ENCODE peak calls at places on chromosome 20, in five cellular contexts. One of them, this sample, is unnamed. For H3K4me1, the result is how much of the 10 kb centered on the place peaks cover.

GRCh38 chr20:39264506-39265172 is 302.5 kb downstream of the DHX35 start:
- DNase-seq in esophagus squamous epithelium: no peak
- DNase-seq in A549: peak
- DNase-seq in mucosa of descending colon: no peak
- DNase-seq in PC-9: peak
- DNase-seq in this sample: peak

GRCh38 chr20:44180814-44181213 is 6.2 kb downstream of the JPH2 start:
- DNase-seq in esophagus squamous epithelium: no peak
- DNase-seq in A549: no peak
- DNase-seq in mucosa of descending colon: no peak
- DNase-seq in PC-9: no peak
- DNase-seq in this sample: no peak

GRCh38 chr20:34037767-34038166 is 44.1 kb downstream of the RALY start:
- DNase-seq in esophagus squamous epithelium: no peak
- DNase-seq in A549: no peak
- DNase-seq in mucosa of descending colon: no peak
- DNase-seq in PC-9: no peak
- DNase-seq in this sample: no peak

GRCh38 chr20:57384953-57385761 is 6.0 kb upstream of the RBM38 start:
- DNase-seq in esophagus squamous epithelium: no peak
- DNase-seq in A549: no peak
- DNase-seq in mucosa of descending colon: no peak
- DNase-seq in PC-9: no peak
- DNase-seq in this sample: no peak

GRCh38 chr20:48556956-48557355 is 270.8 kb downstream of the PREX1 start:
- DNase-seq in esophagus squamous epithelium: no peak
- DNase-seq in A549: no peak
- DNase-seq in mucosa of descending colon: no peak
- DNase-seq in PC-9: no peak
- DNase-seq in this sample: no peak

GRCh38 chr20:62898970-62899632 is 27.2 kb downstream of the DIDO1 start:
- DNase-seq in esophagus squamous epithelium: no peak
- DNase-seq in A549: no peak
- DNase-seq in mucosa of descending colon: no peak
- DNase-seq in PC-9: no peak
- DNase-seq in this sample: no peak

GRCh38 chr20:9202440-9203080 is 133.7 kb downstream of the PLCB4 start:
- DNase-seq in esophagus squamous epithelium: no peak
- DNase-seq in A549: peak
- DNase-seq in mucosa of descending colon: no peak
- DNase-seq in PC-9: no peak
- DNase-seq in this sample: no peak

GRCh38 chr20:34377072-34377847 is 14.2 kb downstream of the ITCH start:
- DNase-seq in esophagus squamous epithelium: no peak
- DNase-seq in A549: no peak
- DNase-seq in mucosa of descending colon: no peak
- DNase-seq in PC-9: no peak
- DNase-seq in this sample: no peak

GRCh38 chr20:1103751-1104150 is 14.7 kb upstream of the PSMF1 start:
- DNase-seq in esophagus squamous epithelium: no peak
- DNase-seq in A549: no peak
- DNase-seq in mucosa of descending colon: no peak
- DNase-seq in PC-9: no peak
- DNase-seq in this sample: no peak

GRCh38 chr20:41172296-41173140 is 35.2 kb downstream of the PLCG1 start:
- DNase-seq in esophagus squamous epithelium: no peak
- DNase-seq in A549: no peak
- DNase-seq in mucosa of descending colon: no peak
- DNase-seq in PC-9: no peak
- DNase-seq in this sample: peak

GRCh38 chr20:43954704-43955243 is 40.1 kb downstream of the TOX2 start:
- DNase-seq in esophagus squamous epithelium: no peak
- DNase-seq in A549: no peak
- DNase-seq in mucosa of descending colon: no peak
- DNase-seq in PC-9: no peak
- DNase-seq in this sample: no peak

GRCh38 chr20:4788314-4788713 is 66.6 kb downstream of the PRND start:
- DNase-seq in esophagus squamous epithelium: no peak
- DNase-seq in A549: no peak
- DNase-seq in mucosa of descending colon: no peak
- DNase-seq in PC-9: no peak
- DNase-seq in this sample: no peak

GRCh38 chr20:22501566-22502344 is 82.6 kb downstream of the FOXA2 start:
- DNase-seq in esophagus squamous epithelium: no peak
- DNase-seq in A549: no peak
- DNase-seq in mucosa of descending colon: no peak
- DNase-seq in PC-9: no peak
- DNase-seq in this sample: no peak

GRCh38 chr20:8121666-8122065 is 10.4 kb upstream of the PLCB1 start:
- DNase-seq in esophagus squamous epithelium: no peak
- DNase-seq in A549: no peak
- DNase-seq in mucosa of descending colon: no peak
- DNase-seq in PC-9: peak
- DNase-seq in this sample: no peak

GRCh38 chr20:48828734-48829460 is 1.1 kb upstream of the PREX1 start:
- DNase-seq in esophagus squamous epithelium: no peak
- DNase-seq in A549: no peak
- DNase-seq in mucosa of descending colon: no peak
- DNase-seq in PC-9: no peak
- DNase-seq in this sample: no peak

GRCh38 chr20:58907481-58908137 is 55.1 kb downstream of the GNAS start:
- DNase-seq in esophagus squamous epithelium: peak
- DNase-seq in A549: peak
- DNase-seq in mucosa of descending colon: peak
- DNase-seq in PC-9: peak
- DNase-seq in this sample: peak

GRCh38 chr20:41141153-41141815 is 3.9 kb downstream of the PLCG1 start:
- DNase-seq in esophagus squamous epithelium: no peak
- DNase-seq in A549: no peak
- DNase-seq in mucosa of descending colon: no peak
- DNase-seq in PC-9: no peak
- DNase-seq in this sample: no peak

GRCh38 chr20:37352611-37352980 is 6.7 kb downstream of the SRC start:
- DNase-seq in esophagus squamous epithelium: no peak
- DNase-seq in A549: no peak
- DNase-seq in mucosa of descending colon: no peak
- DNase-seq in PC-9: no peak
- DNase-seq in this sample: no peak

GRCh38 chr20:2697768-2698167 is 5.2 kb downstream of the EBF4 start:
- DNase-seq in esophagus squamous epithelium: no peak
- DNase-seq in A549: no peak
- DNase-seq in mucosa of descending colon: no peak
- DNase-seq in PC-9: no peak
- DNase-seq in this sample: peak

GRCh38 chr20:14879020-14879697 is 541.7 kb upstream of the FLRT3 start:
- DNase-seq in esophagus squamous epithelium: no peak
- DNase-seq in A549: peak
- DNase-seq in mucosa of descending colon: no peak
- DNase-seq in PC-9: peak
- DNase-seq in this sample: no peak

GRCh38 chr20:57476641-57477461 is 48.1 kb downstream of the CTCFL start:
- DNase-seq in esophagus squamous epithelium: no peak
- DNase-seq in A549: no peak
- DNase-seq in mucosa of descending colon: no peak
- DNase-seq in PC-9: no peak
- DNase-seq in this sample: no peak

GRCh38 chr20:37918035-37918434 is 15.1 kb downstream of the VSTM2L start:
- DNase-seq in esophagus squamous epithelium: no peak
- DNase-seq in A549: no peak
- DNase-seq in mucosa of descending colon: no peak
- DNase-seq in PC-9: no peak
- DNase-seq in this sample: no peak

GRCh38 chr20:48581167-48581566 is 246.6 kb downstream of the PREX1 start:
- DNase-seq in esophagus squamous epithelium: no peak
- DNase-seq in A549: no peak
- DNase-seq in mucosa of descending colon: no peak
- DNase-seq in PC-9: no peak
- DNase-seq in this sample: no peak

GRCh38 chr20:7856756-7857155 is 83.5 kb downstream of the HAO1 start:
- DNase-seq in esophagus squamous epithelium: no peak
- DNase-seq in A549: peak
- DNase-seq in mucosa of descending colon: no peak
- DNase-seq in PC-9: no peak
- DNase-seq in this sample: no peak

GRCh38 chr20:63183422-63184146 is 32.3 kb downstream of the YTHDF1 start:
- DNase-seq in esophagus squamous epithelium: no peak
- DNase-seq in A549: peak
- DNase-seq in mucosa of descending colon: no peak
- DNase-seq in PC-9: peak
- DNase-seq in this sample: peak

GRCh38 chr20:62683136-62683535 is 25.5 kb upstream of the NTSR1 start:
- DNase-seq in esophagus squamous epithelium: no peak
- DNase-seq in A549: no peak
- DNase-seq in mucosa of descending colon: no peak
- DNase-seq in PC-9: no peak
- DNase-seq in this sample: no peak

GRCh38 chr20:3000852-3001523 is 42.4 kb upstream of the GNRH2 start:
- DNase-seq in esophagus squamous epithelium: no peak
- DNase-seq in A549: peak
- DNase-seq in mucosa of descending colon: no peak
- DNase-seq in PC-9: peak
- DNase-seq in this sample: no peak

GRCh38 chr20:49676581-49677291 is 36.9 kb downstream of the B4GALT5 start:
- DNase-seq in esophagus squamous epithelium: no peak
- DNase-seq in A549: peak
- DNase-seq in mucosa of descending colon: no peak
- DNase-seq in PC-9: peak
- DNase-seq in this sample: peak

GRCh38 chr20:41173161-41173721 is 35.9 kb downstream of the PLCG1 start:
- DNase-seq in esophagus squamous epithelium: no peak
- DNase-seq in A549: peak
- DNase-seq in mucosa of descending colon: peak
- DNase-seq in PC-9: peak
- DNase-seq in this sample: peak

DNA sequence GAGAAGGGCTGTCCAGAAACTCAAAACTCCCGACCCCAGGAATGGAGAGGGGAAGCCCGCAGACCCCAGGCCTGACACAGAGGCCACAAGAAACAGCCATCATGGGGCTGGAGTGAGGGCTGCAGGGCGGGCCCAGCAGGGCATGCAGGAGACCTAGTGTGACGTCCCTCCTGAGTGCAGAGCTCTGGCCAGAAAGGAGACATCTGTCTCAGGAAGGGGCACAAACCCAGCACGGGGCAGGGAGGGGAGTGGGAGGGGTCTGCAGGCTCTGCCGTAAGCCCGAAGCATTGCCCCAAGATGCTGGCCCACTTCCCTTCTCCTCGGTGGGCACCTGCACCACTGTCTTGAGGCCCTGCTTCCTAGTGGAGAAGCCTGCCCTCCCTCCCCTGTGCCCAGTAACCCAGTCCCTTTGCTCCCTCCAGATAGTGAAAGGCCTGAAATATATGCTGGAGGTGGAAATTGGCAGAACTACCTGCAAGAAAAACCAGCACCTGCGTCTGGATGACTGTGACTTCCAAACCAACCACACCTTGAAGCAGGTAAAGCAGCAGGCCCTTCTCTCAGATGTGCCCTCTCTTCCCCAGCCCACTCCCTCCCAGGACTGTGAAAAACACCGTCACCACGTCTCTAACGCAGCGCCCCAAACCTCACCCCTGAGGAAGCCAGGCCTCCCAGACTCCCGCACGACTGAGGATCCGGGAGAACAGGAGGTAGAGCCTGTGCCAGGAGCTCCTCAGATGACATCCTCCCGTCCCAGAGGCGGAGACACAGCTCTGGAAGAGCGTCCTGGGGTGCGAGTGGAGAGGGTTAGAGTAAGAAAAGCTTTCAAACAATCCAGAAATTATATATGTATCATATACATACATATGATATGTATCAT is 9.7 kb downstream of the CST7 start:
- DNase-seq in esophagus squamous epithelium: no peak
- DNase-seq in A549: no peak
- DNase-seq in mucosa of descending colon: no peak
- DNase-seq in PC-9: no peak
- DNase-seq in this sample: peak
- H3K4me1 ChIP-seq in esophagus squamous epithelium: under half
- H3K4me1 ChIP-seq in A549: under half
- H3K4me1 ChIP-seq in mucosa of descending colon: under half
- H3K4me1 ChIP-seq in PC-9: under half
- H3K4me1 ChIP-seq in this sample: under half

GRCh38 chr20:10909803-10910202 is 236.0 kb upstream of the JAG1 start:
- DNase-seq in esophagus squamous epithelium: no peak
- DNase-seq in A549: no peak
- DNase-seq in mucosa of descending colon: no peak
- DNase-seq in PC-9: no peak
- DNase-seq in this sample: no peak
- H3K4me1 ChIP-seq in esophagus squamous epithelium: under half
- H3K4me1 ChIP-seq in A549: under half
- H3K4me1 ChIP-seq in mucosa of descending colon: under half
- H3K4me1 ChIP-seq in PC-9: under half
- H3K4me1 ChIP-seq in this sample: under half

GRCh38 chr20:46673394-46674252 is 15.6 kb downstream of the TP53RK start:
- DNase-seq in esophagus squamous epithelium: no peak
- DNase-seq in A549: no peak
- DNase-seq in mucosa of descending colon: no peak
- DNase-seq in PC-9: no peak
- DNase-seq in this sample: no peak
- H3K4me1 ChIP-seq in esophagus squamous epithelium: under half
- H3K4me1 ChIP-seq in A549: under half
- H3K4me1 ChIP-seq in mucosa of descending colon: under half
- H3K4me1 ChIP-seq in PC-9: under half
- H3K4me1 ChIP-seq in this sample: under half

DNA sequence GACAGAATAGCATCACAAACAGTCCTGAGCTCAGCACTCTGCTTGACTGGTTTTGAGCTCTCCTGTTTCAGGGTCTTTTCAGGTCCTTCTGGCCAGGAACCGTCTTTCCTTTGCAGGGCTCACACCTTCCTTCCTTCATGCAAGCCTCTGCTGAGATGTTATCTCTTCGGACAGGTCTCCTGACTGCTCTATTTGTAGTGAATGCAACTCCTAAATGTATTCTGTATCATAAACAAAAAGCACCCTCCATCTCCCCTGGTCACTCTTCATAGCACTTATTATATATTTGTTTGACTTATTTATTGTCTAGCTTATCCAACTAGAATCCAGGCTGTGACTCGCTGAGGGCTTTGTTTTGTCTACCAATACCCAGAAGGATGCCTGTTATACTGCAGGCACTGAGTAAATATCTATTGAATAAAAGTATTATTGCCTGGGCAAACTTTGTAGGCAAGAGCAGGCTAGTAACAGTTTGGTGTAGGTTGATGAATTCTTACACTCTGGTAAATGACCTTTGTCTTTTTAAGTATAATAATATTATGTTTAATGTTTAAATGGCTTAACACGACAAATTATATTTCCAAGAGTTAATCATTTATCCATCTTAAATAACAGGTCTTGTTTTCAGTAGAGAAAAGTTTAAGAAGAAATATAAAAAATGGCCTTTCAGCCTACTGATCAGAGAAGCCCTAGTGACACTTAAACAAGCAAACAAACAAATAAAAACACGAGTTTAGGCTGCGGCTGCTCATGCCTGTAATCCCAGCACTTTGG is 199.8 kb downstream of the BCAS1 start:
- DNase-seq in esophagus squamous epithelium: no peak
- DNase-seq in A549: no peak
- DNase-seq in mucosa of descending colon: no peak
- DNase-seq in PC-9: no peak
- DNase-seq in this sample: no peak
- H3K4me1 ChIP-seq in esophagus squamous epithelium: half or more
- H3K4me1 ChIP-seq in A549: half or more
- H3K4me1 ChIP-seq in mucosa of descending colon: under half
- H3K4me1 ChIP-seq in PC-9: half or more
- H3K4me1 ChIP-seq in this sample: under half

This sample was measured in colonic mucosa.